ENCODE peak calls at places on chromosomes 12 and 14, in nine cellular contexts. One of them, this sample, is unnamed.

GRCh38 chr14:45377201-45377600 is 124.2 kb upstream of the MIS18BP1 start:
- DNase-seq in CD4-positive, CD25-positive, alpha-beta regulatory T cell: no peak
- DNase-seq in IMR-90: no peak
- DNase-seq in psoas muscle: no peak
- DNase-seq in neural progenitor cell: no peak
- DNase-seq in prostate gland: no peak
- DNase-seq in AG04450: no peak
- DNase-seq in colonic mucosa: no peak
- DNase-seq in lung: no peak
- DNase-seq in this sample: no peak

GRCh38 chr14:57559561-57559960 is 65.9 kb upstream of the CCDC198 start:
- DNase-seq in CD4-positive, CD25-positive, alpha-beta regulatory T cell: no peak
- DNase-seq in IMR-90: no peak
- DNase-seq in psoas muscle: no peak
- DNase-seq in neural progenitor cell: peak; percentile 79
- DNase-seq in prostate gland: no peak
- DNase-seq in AG04450: no peak
- DNase-seq in colonic mucosa: no peak
- DNase-seq in lung: no peak
- DNase-seq in this sample: no peak

GRCh38 chr12:75722714-75723200 is 211.3 kb upstream of the KRR1 start:
- DNase-seq in CD4-positive, CD25-positive, alpha-beta regulatory T cell: no peak
- DNase-seq in IMR-90: peak; percentile 93
- DNase-seq in psoas muscle: no peak
- DNase-seq in neural progenitor cell: no peak
- DNase-seq in prostate gland: peak; percentile 69
- DNase-seq in AG04450: peak; percentile 48
- DNase-seq in colonic mucosa: peak; percentile 41
- DNase-seq in lung: peak; percentile 41
- DNase-seq in this sample: peak; percentile 66

GRCh38 chr14:25049559-25050493 is at the start of gene STXBP6:
- DNase-seq in CD4-positive, CD25-positive, alpha-beta regulatory T cell: no peak
- DNase-seq in IMR-90: peak; percentile 65
- DNase-seq in psoas muscle: peak; percentile 80
- DNase-seq in neural progenitor cell: peak; percentile 92
- DNase-seq in prostate gland: peak; percentile 77
- DNase-seq in AG04450: no peak
- DNase-seq in colonic mucosa: peak; percentile 76
- DNase-seq in lung: peak; percentile 45
- DNase-seq in this sample: no peak

GRCh38 chr12:104524026-104524425 is 67.3 kb downstream of the CHST11 start:
- DNase-seq in CD4-positive, CD25-positive, alpha-beta regulatory T cell: no peak
- DNase-seq in IMR-90: no peak
- DNase-seq in psoas muscle: no peak
- DNase-seq in neural progenitor cell: no peak
- DNase-seq in prostate gland: no peak
- DNase-seq in AG04450: no peak
- DNase-seq in colonic mucosa: no peak
- DNase-seq in lung: no peak
- DNase-seq in this sample: no peak

GRCh38 chr12:11650697-11651281 is 1.3 kb downstream of the ETV6 start:
- DNase-seq in CD4-positive, CD25-positive, alpha-beta regulatory T cell: no peak
- DNase-seq in IMR-90: peak; percentile 37
- DNase-seq in psoas muscle: no peak
- DNase-seq in neural progenitor cell: peak; percentile 33
- DNase-seq in prostate gland: no peak
- DNase-seq in AG04450: no peak
- DNase-seq in colonic mucosa: peak; percentile 49
- DNase-seq in lung: no peak
- DNase-seq in this sample: no peak

GRCh38 chr12:44174053-44174452 is 338.2 kb downstream of the TMEM117 start:
- DNase-seq in CD4-positive, CD25-positive, alpha-beta regulatory T cell: no peak
- DNase-seq in IMR-90: no peak
- DNase-seq in psoas muscle: no peak
- DNase-seq in neural progenitor cell: no peak
- DNase-seq in prostate gland: no peak
- DNase-seq in AG04450: no peak
- DNase-seq in colonic mucosa: no peak
- DNase-seq in lung: no peak
- DNase-seq in this sample: no peak

GRCh38 chr14:78029471-78030372 is 140.5 kb upstream of the NRXN3 start:
- DNase-seq in CD4-positive, CD25-positive, alpha-beta regulatory T cell: no peak
- DNase-seq in IMR-90: no peak
- DNase-seq in psoas muscle: no peak
- DNase-seq in neural progenitor cell: peak; percentile 76
- DNase-seq in prostate gland: no peak
- DNase-seq in AG04450: no peak
- DNase-seq in colonic mucosa: no peak
- DNase-seq in lung: no peak
- DNase-seq in this sample: no peak

GRCh38 chr12:12357697-12358476 is 1.0 kb downstream of the BORCS5 start:
- DNase-seq in CD4-positive, CD25-positive, alpha-beta regulatory T cell: no peak
- DNase-seq in IMR-90: peak; percentile 34
- DNase-seq in psoas muscle: no peak
- DNase-seq in neural progenitor cell: no peak
- DNase-seq in prostate gland: no peak
- DNase-seq in AG04450: no peak
- DNase-seq in colonic mucosa: no peak
- DNase-seq in lung: no peak
- DNase-seq in this sample: no peak

GRCh38 chr12:76158518-76159321 is 74.2 kb upstream of the NAP1L1 start:
- DNase-seq in CD4-positive, CD25-positive, alpha-beta regulatory T cell: peak; percentile 15
- DNase-seq in IMR-90: peak; percentile 84
- DNase-seq in psoas muscle: peak; percentile 53
- DNase-seq in neural progenitor cell: peak; percentile 61
- DNase-seq in prostate gland: peak; percentile 6
- DNase-seq in AG04450: peak; percentile 21
- DNase-seq in colonic mucosa: peak; percentile 45
- DNase-seq in lung: peak; percentile 39
- DNase-seq in this sample: no peak

GRCh38 chr14:24138396-24139271 is 2.6 kb downstream of the PSME1 start:
- DNase-seq in CD4-positive, CD25-positive, alpha-beta regulatory T cell: no peak
- DNase-seq in IMR-90: no peak
- DNase-seq in psoas muscle: no peak
- DNase-seq in neural progenitor cell: no peak
- DNase-seq in prostate gland: no peak
- DNase-seq in AG04450: no peak
- DNase-seq in colonic mucosa: no peak
- DNase-seq in lung: no peak
- DNase-seq in this sample: no peak

GRCh38 chr12:88577537-88577936 is 2.7 kb downstream of the KITLG start:
- DNase-seq in CD4-positive, CD25-positive, alpha-beta regulatory T cell: no peak
- DNase-seq in IMR-90: no peak
- DNase-seq in psoas muscle: no peak
- DNase-seq in neural progenitor cell: no peak
- DNase-seq in prostate gland: no peak
- DNase-seq in AG04450: no peak
- DNase-seq in colonic mucosa: no peak
- DNase-seq in lung: no peak
- DNase-seq in this sample: no peak

GRCh38 chr14:35414365-35414764 is 9.8 kb upstream of the NFKBIA start:
- DNase-seq in CD4-positive, CD25-positive, alpha-beta regulatory T cell: no peak
- DNase-seq in IMR-90: peak; percentile 49
- DNase-seq in psoas muscle: no peak
- DNase-seq in neural progenitor cell: no peak
- DNase-seq in prostate gland: no peak
- DNase-seq in AG04450: no peak
- DNase-seq in colonic mucosa: no peak
- DNase-seq in lung: no peak
- DNase-seq in this sample: no peak

GRCh38 chr14:29282169-29282568 is 515.6 kb downstream of the FOXG1 start:
- DNase-seq in CD4-positive, CD25-positive, alpha-beta regulatory T cell: no peak
- DNase-seq in IMR-90: peak; percentile 50
- DNase-seq in psoas muscle: no peak
- DNase-seq in neural progenitor cell: no peak
- DNase-seq in prostate gland: no peak
- DNase-seq in AG04450: peak; percentile 6
- DNase-seq in colonic mucosa: no peak
- DNase-seq in lung: no peak
- DNase-seq in this sample: no peak

GRCh38 chr14:68649461-68650189 is 143.2 kb downstream of the ZFP36L1 start:
- DNase-seq in CD4-positive, CD25-positive, alpha-beta regulatory T cell: no peak
- DNase-seq in IMR-90: peak; percentile 53
- DNase-seq in psoas muscle: no peak
- DNase-seq in neural progenitor cell: no peak
- DNase-seq in prostate gland: no peak
- DNase-seq in AG04450: no peak
- DNase-seq in colonic mucosa: peak; percentile 11
- DNase-seq in lung: no peak
- DNase-seq in this sample: no peak
- H3K27ac ChIP-seq in CD4-positive, CD25-positive, alpha-beta regulatory T cell: no peak overlapping the region
- H3K27ac ChIP-seq in IMR-90: no peak overlapping the region
- H3K27ac ChIP-seq in psoas muscle: no peak overlapping the region
- H3K27ac ChIP-seq in neural progenitor cell: no peak overlapping the region
- H3K27ac ChIP-seq in prostate gland: no peak overlapping the region
- H3K27ac ChIP-seq in AG04450: no peak overlapping the region
- H3K27ac ChIP-seq in colonic mucosa: no peak overlapping the region
- H3K27ac ChIP-seq in lung: no peak overlapping the region
- H3K27ac ChIP-seq in this sample: no peak overlapping the region

GRCh38 chr12:109192358-109192757 is 76.0 kb downstream of the ACACB start:
- DNase-seq in CD4-positive, CD25-positive, alpha-beta regulatory T cell: no peak
- DNase-seq in IMR-90: peak; percentile 64
- DNase-seq in psoas muscle: no peak
- DNase-seq in neural progenitor cell: no peak
- DNase-seq in prostate gland: no peak
- DNase-seq in AG04450: peak; percentile 15
- DNase-seq in colonic mucosa: no peak
- DNase-seq in lung: no peak
- DNase-seq in this sample: peak; percentile 54
- H3K27ac ChIP-seq in CD4-positive, CD25-positive, alpha-beta regulatory T cell: no peak overlapping the region
- H3K27ac ChIP-seq in IMR-90: no peak overlapping the region
- H3K27ac ChIP-seq in psoas muscle: peak overlapping the region; percentile 67
- H3K27ac ChIP-seq in neural progenitor cell: no peak overlapping the region
- H3K27ac ChIP-seq in prostate gland: no peak overlapping the region
- H3K27ac ChIP-seq in AG04450: no peak overlapping the region
- H3K27ac ChIP-seq in colonic mucosa: no peak overlapping the region
- H3K27ac ChIP-seq in lung: no peak overlapping the region
- H3K27ac ChIP-seq in this sample: peak overlapping the region; percentile 70

GRCh38 chr14:20482382-20482781 is 13.2 kb downstream of the PNP start:
- DNase-seq in CD4-positive, CD25-positive, alpha-beta regulatory T cell: no peak
- DNase-seq in IMR-90: no peak
- DNase-seq in psoas muscle: no peak
- DNase-seq in neural progenitor cell: no peak
- DNase-seq in prostate gland: no peak
- DNase-seq in AG04450: no peak
- DNase-seq in colonic mucosa: no peak
- DNase-seq in lung: no peak
- DNase-seq in this sample: no peak

GRCh38 chr14:20472566-20473206 is 3.5 kb downstream of the PNP start:
- DNase-seq in CD4-positive, CD25-positive, alpha-beta regulatory T cell: no peak
- DNase-seq in IMR-90: no peak
- DNase-seq in psoas muscle: no peak
- DNase-seq in neural progenitor cell: no peak
- DNase-seq in prostate gland: no peak
- DNase-seq in AG04450: no peak
- DNase-seq in colonic mucosa: no peak
- DNase-seq in lung: no peak
- DNase-seq in this sample: no peak

GRCh38 chr14:20477211-20477876 is 8.1 kb downstream of the PNP start:
- DNase-seq in CD4-positive, CD25-positive, alpha-beta regulatory T cell: no peak
- DNase-seq in IMR-90: peak; percentile 73
- DNase-seq in psoas muscle: no peak
- DNase-seq in neural progenitor cell: no peak
- DNase-seq in prostate gland: no peak
- DNase-seq in AG04450: no peak
- DNase-seq in colonic mucosa: no peak
- DNase-seq in lung: peak; percentile 64
- DNase-seq in this sample: no peak

GRCh38 chr14:20478915-20479314 is 9.7 kb downstream of the PNP start:
- DNase-seq in CD4-positive, CD25-positive, alpha-beta regulatory T cell: no peak
- DNase-seq in IMR-90: no peak
- DNase-seq in psoas muscle: no peak
- DNase-seq in neural progenitor cell: no peak
- DNase-seq in prostate gland: no peak
- DNase-seq in AG04450: no peak
- DNase-seq in colonic mucosa: no peak
- DNase-seq in lung: no peak
- DNase-seq in this sample: no peak

DNA sequence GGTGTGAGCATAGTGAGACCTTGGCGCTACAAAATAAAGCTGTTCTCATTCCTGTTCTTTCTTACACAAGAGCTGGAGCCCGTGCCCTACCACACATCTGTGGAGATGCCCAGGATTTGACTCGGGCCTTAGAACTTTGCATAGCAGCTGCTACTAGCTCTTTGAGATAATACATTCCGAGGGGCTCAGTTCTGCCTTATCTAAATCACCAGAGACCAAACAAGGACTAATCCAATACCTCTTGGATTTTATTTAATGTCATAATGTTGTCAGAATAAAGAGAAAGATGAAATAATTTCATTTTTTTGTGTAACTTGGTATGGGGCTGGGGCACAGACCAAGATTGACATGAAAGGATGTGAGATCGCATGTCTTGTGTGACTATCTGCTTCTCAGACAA is 7.6 kb downstream of the PNP start:
- DNase-seq in CD4-positive, CD25-positive, alpha-beta regulatory T cell: no peak
- DNase-seq in IMR-90: no peak
- DNase-seq in psoas muscle: no peak
- DNase-seq in neural progenitor cell: no peak
- DNase-seq in prostate gland: no peak
- DNase-seq in AG04450: no peak
- DNase-seq in colonic mucosa: no peak
- DNase-seq in lung: no peak
- DNase-seq in this sample: no peak
- H3K27ac ChIP-seq in CD4-positive, CD25-positive, alpha-beta regulatory T cell: peak overlapping the region; percentile 69
- H3K27ac ChIP-seq in IMR-90: no peak overlapping the region
- H3K27ac ChIP-seq in psoas muscle: no peak overlapping the region
- H3K27ac ChIP-seq in neural progenitor cell: no peak overlapping the region
- H3K27ac ChIP-seq in prostate gland: no peak overlapping the region
- H3K27ac ChIP-seq in AG04450: no peak overlapping the region
- H3K27ac ChIP-seq in colonic mucosa: peak overlapping the region; percentile 3
- H3K27ac ChIP-seq in lung: peak overlapping the region; percentile 50
- H3K27ac ChIP-seq in this sample: peak overlapping the region; percentile 47

GRCh38 chr14:61489932-61490331 is 168.6 kb downstream of the PRKCH start:
- DNase-seq in CD4-positive, CD25-positive, alpha-beta regulatory T cell: no peak
- DNase-seq in IMR-90: no peak
- DNase-seq in psoas muscle: no peak
- DNase-seq in neural progenitor cell: no peak
- DNase-seq in prostate gland: no peak
- DNase-seq in AG04450: no peak
- DNase-seq in colonic mucosa: no peak
- DNase-seq in lung: peak; percentile 51
- DNase-seq in this sample: no peak
- H3K27ac ChIP-seq in CD4-positive, CD25-positive, alpha-beta regulatory T cell: no peak overlapping the region
- H3K27ac ChIP-seq in IMR-90: no peak overlapping the region
- H3K27ac ChIP-seq in psoas muscle: peak overlapping the region; percentile 49
- H3K27ac ChIP-seq in neural progenitor cell: no peak overlapping the region
- H3K27ac ChIP-seq in prostate gland: no peak overlapping the region
- H3K27ac ChIP-seq in AG04450: no peak overlapping the region
- H3K27ac ChIP-seq in colonic mucosa: no peak overlapping the region
- H3K27ac ChIP-seq in lung: peak overlapping the region; percentile 20
- H3K27ac ChIP-seq in this sample: no peak overlapping the region

DNA sequence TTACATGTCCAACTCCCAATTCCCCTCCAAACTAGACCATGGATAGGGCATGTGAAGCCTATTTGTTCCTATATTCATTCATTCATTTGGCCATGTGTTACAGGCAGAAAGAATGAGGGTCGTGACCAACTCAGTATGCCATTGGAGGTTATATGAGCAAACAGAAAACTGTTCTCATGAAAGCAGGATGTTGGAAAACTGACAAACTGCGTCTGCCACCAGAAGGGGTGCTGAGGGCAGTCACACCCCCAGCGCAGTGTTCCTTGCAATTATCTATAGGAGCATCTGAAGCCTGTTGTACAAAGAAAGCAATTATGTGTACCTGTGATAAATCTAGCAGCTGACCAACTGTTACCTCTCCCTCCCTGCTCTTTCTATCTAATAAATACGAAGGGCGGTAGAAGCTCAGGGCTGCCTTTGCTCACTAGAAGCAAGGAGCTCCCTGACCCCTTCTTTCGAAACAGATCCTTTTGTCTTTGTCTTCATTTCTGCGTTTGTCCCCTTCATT is 21.1 kb downstream of the ENTPD5 start:
- DNase-seq in CD4-positive, CD25-positive, alpha-beta regulatory T cell: no peak
- DNase-seq in IMR-90: no peak
- DNase-seq in psoas muscle: no peak
- DNase-seq in neural progenitor cell: no peak
- DNase-seq in prostate gland: peak; percentile 44
- DNase-seq in AG04450: no peak
- DNase-seq in colonic mucosa: peak; percentile 70
- DNase-seq in lung: no peak
- DNase-seq in this sample: no peak
- H3K27ac ChIP-seq in CD4-positive, CD25-positive, alpha-beta regulatory T cell: no peak overlapping the region
- H3K27ac ChIP-seq in IMR-90: no peak overlapping the region
- H3K27ac ChIP-seq in psoas muscle: no peak overlapping the region
- H3K27ac ChIP-seq in neural progenitor cell: no peak overlapping the region
- H3K27ac ChIP-seq in prostate gland: peak overlapping the region; percentile 54
- H3K27ac ChIP-seq in AG04450: no peak overlapping the region
- H3K27ac ChIP-seq in colonic mucosa: peak overlapping the region; percentile 89
- H3K27ac ChIP-seq in lung: no peak overlapping the region
- H3K27ac ChIP-seq in this sample: no peak overlapping the region

This sample was measured in epithelial cell of prostate.